ENCODE peak calls at places on chromosomes 6 and 20, in seven cellular contexts. F is transverse colon, S is K562, I is sigmoid colon, W is stomach, E is H1, V is GM12878. B is an unnamed sample.

GRCh38 chr6:4032475-4032874 is 46.5 kb downstream of the FAM217A start:
- DNase-seq in W (no peak), E (no peak), S (no peak), V (no peak), I (no peak), F (no peak), B (no peak)

GRCh38 chr20:36070451-36070850 is 84.1 kb upstream of the EPB41L1 start:
- DNase-seq in S (no peak), E (peak; percentile 49), V (no peak), I (no peak), W (no peak), F (no peak), B (no peak)

GRCh38 chr6:22099923-22100322 is 196.9 kb downstream of the PRL start:
- DNase-seq in V (no peak), I (no peak), E (no peak), S (no peak), F (no peak), W (no peak), B (no peak)

GRCh38 chr20:34797012-34797720 is 28.3 kb downstream of the NCOA6 start:
- DNase-seq in E (no peak), W (no peak), I (no peak), S (no peak), F (no peak), V (no peak), B (no peak)

GRCh38 chr6:168088161-168089106 is 9.4 kb upstream of the FRMD1 start:
- DNase-seq in F (peak; percentile 70), W (peak; percentile 44), I (no peak), S (no peak), E (no peak), V (no peak), B (no peak)

GRCh38 chr20:39660251-39660650 is 698.1 kb downstream of the DHX35 start:
- DNase-seq in I (no peak), F (no peak), S (no peak), W (no peak), V (no peak), E (no peak), B (no peak)

GRCh38 chr6:79656134-79656533 is 25.0 kb downstream of the SH3BGRL2 start:
- DNase-seq in S (no peak), W (no peak), F (no peak), E (no peak), V (no peak), I (no peak), B (no peak)

GRCh38 chr6:168388641-168389633 is 52.0 kb upstream of the SMOC2 start:
- DNase-seq in I (no peak), W (peak; percentile 75), S (no peak), F (no peak), V (no peak), E (peak; percentile 59), B (no peak)

GRCh38 chr6:22657341-22657985 is 88.1 kb downstream of the HDGFL1 start:
- DNase-seq in V (peak; percentile 17), S (no peak), W (no peak), I (no peak), E (no peak), F (no peak), B (no peak)

GRCh38 chr6:154266560-154267134 is 90.0 kb downstream of the IPCEF1 start:
- DNase-seq in W (no peak), E (no peak), S (no peak), F (no peak), V (no peak), I (no peak), B (no peak)

DNA sequence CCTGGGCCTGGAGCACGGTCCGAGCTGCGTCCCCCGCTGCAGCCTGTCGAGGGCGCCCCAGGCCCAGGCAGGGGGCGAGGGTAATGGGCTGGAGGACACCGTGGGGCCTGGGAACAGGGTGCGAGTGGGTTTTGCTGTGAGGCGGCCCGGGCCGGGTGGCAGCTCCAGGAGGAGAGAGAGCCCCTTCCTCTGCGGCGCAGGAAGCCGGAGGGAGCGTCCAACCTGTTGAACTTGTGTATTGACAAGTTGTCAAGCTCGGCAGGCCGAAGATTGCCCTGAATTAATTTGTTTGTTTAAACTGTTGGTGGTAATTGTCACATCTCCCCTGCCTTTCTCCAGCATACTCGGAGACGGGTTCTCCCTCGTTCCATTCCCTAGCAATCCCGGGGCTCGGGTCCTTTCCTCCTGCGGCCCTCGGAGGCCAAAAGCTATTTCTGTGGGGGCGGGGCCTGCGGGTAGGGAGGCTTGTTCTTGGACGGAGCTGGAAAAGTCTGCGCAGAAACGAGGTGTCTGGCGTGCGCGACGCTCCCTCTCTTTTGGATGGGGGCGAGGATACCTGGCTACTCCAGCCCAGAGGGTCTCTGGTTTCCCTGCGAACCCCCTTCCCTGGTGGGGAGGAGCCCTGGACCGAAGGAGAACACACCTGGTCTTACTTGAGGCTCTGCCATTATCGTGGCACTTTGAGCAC is 9.9 kb downstream of the NR2E1 start:
- DNase-seq in E (peak; percentile 82), W (no peak), S (peak; percentile 27), V (no peak), I (no peak), F (no peak), B (no peak)
- TF ChIP-seq EP300 in E (no peak), W (no peak), S (no peak), V (no peak), I (no peak), F (no peak), B (no peak)

GRCh38 chr6:146470091-146470770 is 73.4 kb upstream of the RAB32 start:
- DNase-seq in I (no peak), V (no peak), S (no peak), E (no peak), F (no peak), W (no peak), B (no peak)
- H3K4me3 ChIP-seq in I (no peak overlapping the region), V (no peak overlapping the region), S (no peak overlapping the region), E (no peak overlapping the region), F (no peak overlapping the region), W (no peak overlapping the region), B (no peak overlapping the region)

DNA sequence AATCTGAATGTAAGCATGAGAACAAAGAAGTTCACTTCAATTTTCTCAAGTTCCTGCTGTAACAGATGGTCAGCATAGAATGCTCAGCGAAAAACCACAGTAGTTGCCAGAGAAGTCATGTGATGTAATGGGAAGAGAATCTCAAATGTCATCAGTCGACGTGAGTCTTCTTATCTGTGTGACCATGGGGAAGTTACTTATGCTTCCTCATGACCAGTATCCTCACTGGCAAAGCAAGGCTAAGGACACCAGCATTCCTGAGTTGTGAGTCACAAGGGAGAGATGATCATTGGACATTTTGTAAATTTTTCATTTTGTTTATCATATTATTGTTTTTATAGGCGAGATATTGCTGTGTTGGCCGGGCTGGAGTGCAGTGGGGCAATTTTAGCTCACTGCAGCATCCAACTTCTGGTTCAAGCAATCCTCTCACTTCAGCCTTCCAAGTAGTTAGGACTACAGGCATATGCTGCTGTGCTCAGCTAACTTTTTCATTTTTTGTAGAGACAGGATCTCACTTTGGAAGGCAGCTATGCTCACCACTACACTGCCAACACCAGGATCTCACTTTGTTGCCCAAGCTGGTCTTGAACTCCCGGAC is 21.9 kb downstream of the SGK1 start:
- DNase-seq in F (no peak), E (no peak), V (no peak), W (no peak), S (peak; percentile 79), I (peak; percentile 68), B (no peak)
- TF ChIP-seq POLR2AphosphoS5 in F (no peak), E (no peak), V (no peak), W (peak; percentile 53), S (peak; percentile 49), I (peak; percentile 74), B (no peak)

GRCh38 chr6:105791569-105792318 is 294.4 kb upstream of the PRDM1 start:
- DNase-seq in I (no peak), S (no peak), E (no peak), V (no peak), W (no peak), F (no peak), B (no peak)

GRCh38 chr6:105795913-105796517 is 290.1 kb upstream of the PRDM1 start:
- DNase-seq in S (no peak), I (no peak), W (peak; percentile 65), F (no peak), V (no peak), E (no peak), B (no peak)

GRCh38 chr6:105794870-105795269 is 291.3 kb upstream of the PRDM1 start:
- DNase-seq in W (no peak), F (no peak), I (no peak), S (no peak), V (no peak), E (no peak), B (no peak)

GRCh38 chr6:105793132-105793531 is 293.0 kb upstream of the PRDM1 start:
- DNase-seq in W (no peak), E (no peak), F (peak; percentile 22), I (no peak), V (no peak), S (no peak), B (no peak)

DNA sequence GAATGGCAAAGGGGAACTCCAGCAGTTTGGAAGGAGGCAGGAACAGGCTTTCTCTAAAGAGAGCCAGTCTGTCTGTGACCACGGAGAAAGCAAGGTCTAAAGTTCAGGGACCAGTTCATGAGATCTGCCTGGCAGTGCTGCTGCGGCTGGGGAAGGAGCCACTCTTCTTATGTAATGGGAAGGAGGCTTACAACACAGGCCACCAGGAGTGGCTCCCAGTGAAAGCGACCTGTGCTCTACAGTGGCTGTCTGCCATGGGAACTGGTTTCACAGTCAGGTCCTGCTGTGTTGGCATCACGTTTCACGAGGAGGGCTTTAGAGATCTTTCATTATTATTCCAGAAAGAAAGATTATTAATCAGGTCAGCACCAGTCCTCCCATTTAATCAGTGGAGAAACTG is 291.9 kb upstream of the PRDM1 start:
- DNase-seq in W (peak; percentile 66), F (peak; percentile 55), I (peak; percentile 82), E (peak; percentile 49), V (no peak), S (no peak), B (no peak)
- TF ChIP-seq EP300 in W (no peak), F (no peak), I (no peak), E (no peak), V (no peak), S (no peak), B (no peak)

DNA sequence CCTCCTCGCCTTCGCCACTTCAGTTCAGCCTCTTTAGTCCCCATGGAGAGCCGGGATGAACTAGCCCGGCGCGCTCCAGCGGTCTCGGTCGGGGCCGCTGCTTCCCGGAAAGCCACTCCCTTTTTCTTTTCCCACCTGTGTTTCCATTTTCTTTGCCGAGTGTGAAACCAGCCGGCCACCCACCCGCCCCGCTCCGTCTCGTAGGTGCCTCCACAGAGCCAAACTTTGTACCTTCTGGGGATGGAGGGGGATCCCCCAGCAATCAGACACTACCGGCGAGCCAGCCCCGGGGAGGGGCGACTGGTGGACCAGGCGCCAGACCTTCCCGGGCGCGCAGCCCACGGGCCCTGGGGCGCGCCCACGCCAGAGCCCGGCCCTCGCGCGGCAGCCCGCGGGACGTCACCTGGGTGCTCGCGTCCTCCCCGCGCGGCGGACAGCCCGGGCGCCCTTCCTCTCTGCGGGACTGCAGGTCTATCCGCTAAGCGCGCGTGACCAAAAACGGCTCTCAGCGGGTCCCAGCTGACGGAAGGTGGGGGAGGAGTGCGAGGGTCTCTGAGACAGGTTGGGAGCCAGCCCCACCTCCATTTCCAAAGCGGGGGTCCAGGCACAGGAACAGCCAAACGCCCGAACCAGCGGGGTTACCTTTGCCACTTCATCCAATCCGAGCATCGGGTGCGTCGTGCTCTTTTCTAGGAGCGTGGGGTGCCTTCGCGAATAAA is at the start of gene MCHR2:
- DNase-seq in I (no peak), F (no peak), S (no peak), V (no peak), W (no peak), E (peak; percentile 64), B (no peak)
- H3K4me3 ChIP-seq in I (no peak within 1 kb of the TSS), F (no peak within 1 kb of the TSS), S (no peak within 1 kb of the TSS), V (no peak within 1 kb of the TSS), W (peak within 1 kb of the TSS; percentile 16), E (peak within 1 kb of the TSS; percentile 60), B (peak within 1 kb of the TSS; percentile 36)